ENCODE peak calls at places on chromosomes 4 and X, in eight cellular contexts. I is PC-3, M is GM23338, Z is SK-N-SH, R is PC-9, S is HCT116, O is hepatocyte, T is MM.1S. B is an unnamed sample. For H3K9me2, the result is how much of the 10 kb centered on the place peaks cover.

GRCh38 chr4:164239976-164240375 is 514.0 kb upstream of the SMIM31 start:
- DNase-seq in O (no peak), Z (no peak), R (no peak), M (no peak), I (peak), S (no peak), T (no peak), B (no peak)

GRCh38 chr4:87657525-87657924 is 7.4 kb downstream of the DMP1 start:
- DNase-seq in I (peak), R (no peak), Z (no peak), M (no peak), S (peak), O (no peak), T (no peak), B (no peak)

GRCh38 chr4:144709793-144710525 is 64.0 kb downstream of the HHIP start:
- DNase-seq in T (no peak), O (peak), M (no peak), S (peak), I (peak), R (no peak), Z (no peak), B (no peak)

GRCh38 chr4:42083816-42084215 is 68.6 kb downstream of the BEND4 start:
- DNase-seq in T (no peak), I (no peak), Z (no peak), O (no peak), R (no peak), M (no peak), S (no peak), B (no peak)

GRCh38 chr4:56410247-56410646 is 23.0 kb upstream of the AASDH start:
- DNase-seq in M (peak), S (peak), T (no peak), I (peak), O (peak), R (peak), Z (peak), B (no peak)

GRCh38 chrX:38126179-38126578 is 94.5 kb downstream of the SRPX start:
- DNase-seq in Z (no peak), T (no peak), R (no peak), M (no peak), O (no peak), I (no peak), S (no peak), B (no peak)

GRCh38 chr4:121252224-121252806 is 88.2 kb upstream of the TNIP3 start:
- DNase-seq in I (peak), R (peak), T (peak), Z (peak), O (peak), S (peak), M (peak), B (peak)

GRCh38 chrX:74536142-74537010 is 78.0 kb downstream of the RLIM start:
- DNase-seq in T (peak), O (peak), M (peak), R (no peak), S (no peak), I (peak), Z (peak), B (no peak)

GRCh38 chr4:132593717-132594400 is 555.2 kb upstream of the PCDH10 start:
- DNase-seq in S (no peak), M (no peak), O (no peak), I (peak), T (no peak), Z (no peak), R (no peak), B (no peak)

GRCh38 chr4:174763454-174764104 is 65.5 kb downstream of the GLRA3 start:
- DNase-seq in R (no peak), T (no peak), Z (no peak), S (no peak), I (peak), O (no peak), M (no peak), B (no peak)

GRCh38 chr4:168699224-168699878 is 202.5 kb downstream of the PALLD start:
- DNase-seq in Z (no peak), R (no peak), O (no peak), I (peak), M (no peak), T (no peak), S (no peak), B (no peak)

GRCh38 chrX:81528041-81528440 is 326.1 kb downstream of the SH3BGRL start:
- DNase-seq in O (no peak), Z (no peak), R (no peak), I (no peak), T (no peak), M (no peak), S (no peak), B (no peak)

GRCh38 chr4:76023381-76023780 is at the start of gene CXCL10:
- DNase-seq in O (no peak), Z (no peak), M (no peak), I (no peak), S (no peak), T (peak), R (no peak), B (no peak)

GRCh38 chr4:80184791-80185756 is 12.2 kb upstream of the PRDM8 start:
- DNase-seq in O (no peak), Z (no peak), I (peak), S (no peak), M (peak), T (peak), R (no peak), B (no peak)

GRCh38 chr4:41526628-41527027 is 11.3 kb upstream of the LIMCH1 start:
- DNase-seq in R (peak), S (no peak), M (no peak), O (no peak), Z (no peak), I (peak), T (no peak), B (no peak)

GRCh38 chrX:97057349-97057909 is 173.7 kb downstream of the RPA4 start:
- DNase-seq in R (peak), O (no peak), S (no peak), T (no peak), I (peak), Z (no peak), M (no peak), B (no peak)

GRCh38 chr4:56042225-56042624 is 93.5 kb downstream of the CEP135 start:
- DNase-seq in O (no peak), Z (no peak), R (no peak), I (no peak), S (no peak), T (no peak), M (no peak), B (no peak)

GRCh38 chrX:153598541-153599191 is at the start of gene CCNQ:
- DNase-seq in I (peak), T (peak), R (peak), M (peak), O (peak), S (no peak), Z (peak), B (peak)

GRCh38 chrX:151359931-151360871 is 36.8 kb upstream of the VMA21 start:
- DNase-seq in I (peak), M (peak), T (peak), Z (peak), S (no peak), O (peak), R (peak), B (peak)

GRCh38 chr4:39295784-39296183 is 70.4 kb downstream of the RFC1 start:
- DNase-seq in Z (no peak), R (no peak), T (no peak), M (no peak), S (no peak), O (no peak), I (no peak), B (no peak)

GRCh38 chrX:46044486-46044885 is 500.7 kb downstream of the ZNF674 start:
- DNase-seq in S (no peak), R (no peak), T (no peak), M (no peak), Z (no peak), O (no peak), I (peak), B (no peak)

GRCh38 chrX:130118396-130118795 is 8.1 kb upstream of the ELF4 start:
- DNase-seq in O (peak), S (no peak), R (peak), M (no peak), Z (no peak), I (peak), T (no peak), B (no peak)

GRCh38 chrX:7262551-7262950 is 114.6 kb upstream of the PUDP start:
- DNase-seq in S (no peak), M (no peak), I (no peak), R (no peak), T (no peak), Z (no peak), O (no peak), B (no peak)

GRCh38 chrX:55489315-55490009 is at the start of gene USP51:
- DNase-seq in I (no peak), O (peak), Z (peak), T (no peak), M (peak), R (no peak), S (no peak), B (peak)

GRCh38 chrX:118183606-118184005 is 67.0 kb upstream of the KLHL13 start:
- DNase-seq in Z (no peak), T (no peak), O (no peak), I (peak), M (peak), R (no peak), S (no peak), B (no peak)

GRCh38 chr4:31045724-31046318 is 325.7 kb downstream of the PCDH7 start:
- DNase-seq in I (peak), S (no peak), T (peak), O (peak), Z (no peak), R (peak), M (peak), B (peak)

GRCh38 chr4:185914583-185915199 is 102.7 kb upstream of the SORBS2 start:
- DNase-seq in R (no peak), T (no peak), Z (peak), I (no peak), M (no peak), S (no peak), O (no peak), B (no peak)

GRCh38 chr4:155353923-155354540 is 22.7 kb downstream of the MAP9 start:
- DNase-seq in M (peak), R (peak), I (peak), Z (peak), O (peak), T (peak), S (peak), B (peak)

GRCh38 chr4:139619644-139620043 is 46.0 kb upstream of the MGST2 start:
- DNase-seq in R (no peak), Z (no peak), I (peak), O (peak), M (peak), T (peak), S (no peak), B (peak)

GRCh38 chr4:139622856-139623255 is 42.8 kb upstream of the MGST2 start:
- DNase-seq in M (no peak), R (no peak), I (no peak), S (no peak), Z (no peak), O (no peak), T (no peak), B (no peak)

DNA sequence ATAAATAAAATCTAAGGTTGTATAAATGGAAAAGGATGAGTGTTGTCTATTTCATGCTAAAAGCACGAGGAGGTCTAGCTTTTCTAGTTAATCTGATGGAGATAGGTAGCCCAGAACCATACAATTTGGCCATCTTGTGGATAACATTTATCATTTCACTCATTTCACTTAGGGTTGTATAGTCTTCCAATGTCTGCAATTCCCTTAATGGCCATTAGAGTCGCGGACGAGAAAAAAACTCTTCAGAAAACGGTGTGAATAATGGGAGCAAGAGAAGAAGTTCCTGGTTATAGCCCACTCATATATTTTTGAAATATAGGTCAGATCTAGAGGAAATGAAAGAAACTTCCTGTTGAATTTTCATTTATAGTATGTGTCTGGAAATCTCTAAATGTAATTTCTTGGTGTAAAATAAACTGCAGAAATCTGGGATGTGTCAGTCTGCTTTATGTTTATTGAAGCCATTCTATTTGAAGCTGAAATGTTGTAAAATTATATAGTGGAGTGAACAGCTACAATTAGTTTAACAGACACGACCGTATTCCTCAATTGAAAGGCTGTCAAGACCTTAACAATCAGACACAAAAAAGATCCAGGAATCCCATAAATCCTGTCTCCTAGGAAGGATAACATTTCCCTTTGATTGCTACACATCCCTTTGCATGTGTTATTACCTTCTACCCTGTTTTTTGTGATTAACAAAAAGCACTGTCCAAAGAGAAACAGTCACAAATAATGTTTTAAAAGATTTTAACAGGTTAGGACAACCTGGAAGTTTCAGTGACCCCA is 47.7 kb upstream of the MGST2 start:
- DNase-seq in Z (no peak), R (no peak), T (peak), S (peak), I (peak), O (no peak), M (peak), B (peak)
- TF ChIP-seq CTCF in Z (peak), R (peak), T (peak), S (peak), I (peak), O (peak), M (peak), B (peak)

GRCh38 chr4:109411964-109412363 is 21.7 kb upstream of the SEC24B start:
- DNase-seq in I (no peak), O (peak), S (no peak), Z (no peak), M (no peak), R (no peak), T (no peak), B (no peak)

GRCh38 chr4:109410226-109410625 is 23.4 kb upstream of the SEC24B start:
- DNase-seq in S (no peak), I (no peak), O (no peak), T (no peak), M (peak), Z (no peak), R (no peak), B (no peak)

GRCh38 chr4:109414938-109415337 is 18.7 kb upstream of the SEC24B start:
- DNase-seq in O (no peak), M (peak), R (no peak), T (no peak), S (no peak), Z (no peak), I (no peak), B (no peak)

GRCh38 chr4:109410776-109411175 is 22.8 kb upstream of the SEC24B start:
- DNase-seq in S (peak), T (no peak), M (peak), Z (no peak), O (no peak), I (peak), R (no peak), B (no peak)

DNA sequence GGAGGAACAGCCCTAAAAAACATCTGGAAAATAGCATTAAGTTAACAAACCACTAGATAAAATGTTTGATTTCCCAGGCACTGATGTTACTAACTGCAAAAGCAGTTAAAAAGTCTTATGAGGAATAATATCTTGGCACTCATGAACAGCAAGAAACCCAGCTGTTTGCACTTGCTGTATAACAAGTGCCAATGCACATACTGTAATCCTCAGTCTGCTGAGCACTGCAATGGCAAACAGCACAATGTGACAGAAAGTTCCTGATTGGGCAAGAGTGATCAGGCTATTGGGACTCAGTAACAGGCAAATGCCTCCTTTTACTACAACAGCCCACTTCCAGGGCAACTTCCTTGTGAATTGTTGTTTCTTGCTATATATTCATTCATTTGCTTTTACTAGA is 20.8 kb upstream of the SEC24B start:
- DNase-seq in S (no peak), T (no peak), Z (no peak), I (no peak), M (no peak), O (no peak), R (no peak), B (no peak)
- H3K9me2 ChIP-seq in S (under half), T (under half), Z (under half), I (under half), M (under half), O (under half), R (under half), B (under half)

GRCh38 chrX:19555236-19555635 is 39.9 kb upstream of the MAP3K15 start:
- DNase-seq in I (no peak), O (no peak), Z (no peak), S (no peak), T (no peak), R (no peak), M (no peak), B (no peak)
- H3K4me2 ChIP-seq in I (no peak), O (no peak), Z (peak), S (no peak), T (no peak), R (no peak), M (no peak), B (no peak)

GRCh38 chr4:118869808-118870342 is 18.8 kb upstream of the SYNPO2 start:
- DNase-seq in S (no peak), T (no peak), Z (no peak), I (no peak), O (no peak), R (no peak), M (peak), B (no peak)

GRCh38 chr4:118867311-118868067 is 21.2 kb upstream of the SYNPO2 start:
- DNase-seq in R (no peak), T (no peak), I (no peak), S (no peak), M (no peak), Z (no peak), O (no peak), B (no peak)

DNA sequence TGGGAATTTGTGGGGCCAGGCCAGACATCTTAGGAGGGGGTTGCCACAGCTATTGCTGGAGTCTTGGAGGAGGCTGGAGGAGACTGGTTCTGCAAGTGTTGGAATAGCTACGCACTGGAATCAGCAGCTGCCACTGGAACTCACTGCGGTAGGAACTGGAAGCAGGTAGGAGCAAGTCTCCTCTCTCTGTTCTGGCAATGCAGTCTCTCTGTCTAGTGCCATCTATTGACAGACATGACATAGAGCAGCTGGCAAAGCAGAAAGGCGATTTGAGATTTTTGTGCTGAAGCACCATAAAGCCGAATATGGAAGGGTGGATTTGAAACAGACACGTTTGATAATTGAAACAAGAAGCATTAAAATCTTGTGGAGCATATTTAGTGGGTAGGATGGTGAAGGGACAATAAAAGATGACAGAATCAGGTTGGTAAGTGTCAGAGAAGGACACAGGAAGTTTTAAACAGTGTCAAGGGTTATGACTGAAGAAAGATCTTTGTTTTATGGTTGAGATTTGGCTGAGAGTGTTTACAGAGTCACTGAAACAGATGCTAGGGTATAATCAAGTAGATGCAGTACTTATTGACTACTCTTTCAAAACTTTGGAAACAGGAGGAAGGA is 23.5 kb upstream of the SYNPO2 start:
- DNase-seq in R (peak), S (peak), O (peak), M (peak), I (peak), T (peak), Z (peak), B (peak)
- TF ChIP-seq CTCF in R (peak), S (peak), O (peak), M (peak), I (peak), T (peak), Z (peak), B (peak)

GRCh38 chr4:20992002-20992401 is 291.7 kb downstream of the PACRGL start:
- DNase-seq in O (no peak), S (no peak), M (no peak), R (no peak), Z (no peak), I (no peak), T (no peak), B (no peak)
- H3K9me2 ChIP-seq in O (under half), S (under half), M (under half), R (under half), Z (under half), I (under half), T (under half), B (under half)

DNA sequence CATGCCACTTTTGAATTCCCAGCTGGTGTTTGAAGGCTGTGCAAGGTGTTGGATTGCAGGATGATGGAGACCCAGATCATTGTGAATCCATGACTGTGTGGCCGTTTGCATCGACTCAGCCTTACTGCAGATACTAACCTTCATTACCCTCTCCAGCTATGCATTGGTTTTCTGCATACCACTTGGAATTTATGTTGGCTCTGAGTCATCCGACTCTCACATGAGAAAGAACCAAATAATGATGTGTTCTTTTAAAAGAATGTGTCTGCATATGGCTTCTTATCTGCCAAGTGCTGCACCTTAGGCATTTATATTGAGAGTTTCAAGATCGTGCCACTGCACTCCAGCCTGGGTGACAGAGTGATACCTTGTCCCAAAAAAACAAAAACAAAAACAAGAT is 106.7 kb upstream of the PRKX start:
- DNase-seq in R (no peak), T (no peak), M (no peak), Z (no peak), O (peak), S (no peak), I (peak), B (no peak)
- H3K4me2 ChIP-seq in R (no peak), T (no peak), M (no peak), Z (peak), O (no peak), S (no peak), I (no peak), B (no peak)

DNA sequence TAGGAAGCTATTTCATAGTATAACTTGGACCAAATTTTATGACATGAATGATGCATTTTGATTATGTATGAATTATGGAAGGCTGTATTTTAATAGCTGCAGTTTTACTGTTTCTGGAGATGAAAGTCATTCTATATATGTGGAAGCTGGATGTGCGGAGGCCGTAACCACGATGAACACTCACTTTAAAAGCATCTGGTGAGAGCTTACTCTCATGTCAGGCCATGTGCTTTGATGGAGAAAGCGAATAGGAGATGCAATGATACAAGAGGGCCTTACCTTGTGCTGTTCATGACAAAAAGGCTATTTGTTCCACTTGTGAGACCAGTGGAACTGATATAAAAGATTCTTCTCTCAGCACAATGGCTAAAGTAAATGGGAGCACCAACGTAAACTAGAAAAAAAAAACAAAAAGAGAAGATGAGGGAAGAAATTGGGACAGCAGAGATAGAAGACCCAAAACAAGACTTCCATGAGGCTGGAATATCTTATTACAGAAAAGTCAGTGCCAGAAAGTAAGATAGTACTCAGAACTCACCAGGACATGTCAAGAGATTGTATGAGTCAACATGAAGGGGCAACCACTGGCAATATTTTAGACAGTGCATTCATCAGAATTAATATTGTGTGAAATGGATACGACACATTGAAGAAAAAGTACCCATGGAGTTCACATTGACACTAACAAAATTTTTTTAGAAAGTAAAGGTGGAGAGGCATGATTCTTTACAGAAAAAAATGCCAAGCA is 63.3 kb upstream of the GAB1 start:
- DNase-seq in Z (no peak), S (no peak), R (no peak), O (no peak), T (no peak), M (no peak), I (no peak), B (no peak)
- TF ChIP-seq CTCF in Z (no peak), S (no peak), R (no peak), O (no peak), T (no peak), M (no peak), I (no peak), B (no peak)